ENCODE peak calls at places on chromosomes 2 and 18, in four cellular contexts. P is epithelial cell of proximal tubule, W is vagina, O is choroid plexus epithelial cell. I is an unnamed sample.

GRCh38 chr2:37985333-37985732 is 60.2 kb downstream of the RMDN2 start:
- DNase-seq in W (no peak), O (peak), P (no peak), I (peak)

GRCh38 chr2:216006164-216006663 is 7.1 kb downstream of the MREG start:
- DNase-seq in O (no peak), W (peak), P (no peak), I (peak)

GRCh38 chr2:96241901-96242611 is 23.7 kb downstream of the TMEM127 start:
- DNase-seq in O (peak), W (no peak), P (no peak), I (peak)

GRCh38 chr2:20514596-20515269 is 67.9 kb downstream of the RHOB start:
- DNase-seq in O (peak), P (peak), W (no peak), I (peak)

GRCh38 chr2:46534589-46534988 is 55.2 kb downstream of the TMEM247 start:
- DNase-seq in O (no peak), P (no peak), W (peak), I (no peak)

GRCh38 chr2:203396667-203397066 is 68.5 kb downstream of the ABI2 start:
- DNase-seq in P (no peak), W (no peak), O (peak), I (no peak)

GRCh38 chr2:10912076-10912731 is 470 bp downstream of the KCNF1 start:
- DNase-seq in W (no peak), O (no peak), P (no peak), I (no peak)

GRCh38 chr18:23077493-23078256 is 57.6 kb upstream of the CABLES1 start:
- DNase-seq in O (no peak), P (no peak), W (no peak), I (peak)

GRCh38 chr2:25494626-25495025 is 152.9 kb upstream of the DNMT3A start:
- DNase-seq in O (peak), P (no peak), W (no peak), I (no peak)

GRCh38 chr2:61853086-61853847 is 593 bp downstream of the FAM161A start:
- DNase-seq in O (peak), P (no peak), W (no peak), I (peak)

GRCh38 chr18:50614838-50615237 is 55.0 kb downstream of the MAPK4 start:
- DNase-seq in W (no peak), P (no peak), O (peak), I (peak)

GRCh38 chr18:59821983-59822382 is 77.8 kb upstream of the PMAIP1 start:
- DNase-seq in W (no peak), P (no peak), O (peak), I (peak)

GRCh38 chr2:192016265-192016664 is 169.4 kb upstream of the CAVIN2 start:
- DNase-seq in O (no peak), P (no peak), W (no peak), I (peak)

GRCh38 chr2:84969511-84970265 is 1.3 kb upstream of the KCMF1 start:
- DNase-seq in W (no peak), P (no peak), O (peak), I (peak)

GRCh38 chr18:10270160-10270571 is 184.3 kb upstream of the APCDD1 start:
- DNase-seq in O (peak), P (no peak), W (no peak), I (peak)

GRCh38 chr2:221649045-221649444 is 76.9 kb upstream of the EPHA4 start:
- DNase-seq in W (no peak), P (no peak), O (peak), I (peak)

GRCh38 chr2:84906108-84906899 is 848 bp downstream of the TMSB10 start:
- DNase-seq in O (no peak), P (no peak), W (peak), I (peak)

GRCh38 chr2:3453196-3453845 is 66.0 kb downstream of the ADI1 start:
- DNase-seq in O (peak), W (peak), P (no peak), I (no peak)

GRCh38 chr2:238026953-238027505 is 33.8 kb upstream of the SCLY start:
- DNase-seq in P (no peak), O (no peak), W (no peak), I (no peak)

GRCh38 chr2:54396107-54396506 is 60.0 kb upstream of the SPTBN1 start:
- DNase-seq in W (no peak), O (peak), P (no peak), I (peak)

GRCh38 chr18:48810805-48811204 is 140.0 kb downstream of the SMAD7 start:
- DNase-seq in P (no peak), W (no peak), O (no peak), I (no peak)

GRCh38 chr2:290090-290722 is 2.3 kb upstream of the ALKAL2 start:
- DNase-seq in W (no peak), O (peak), P (peak), I (peak)

GRCh38 chr18:4020026-4020425 is 435.1 kb downstream of the DLGAP1 start:
- DNase-seq in W (no peak), P (no peak), O (no peak), I (no peak)

GRCh38 chr2:14816069-14816738 is 183.7 kb downstream of the LRATD1 start:
- DNase-seq in W (no peak), P (no peak), O (no peak), I (no peak)

GRCh38 chr18:55586841-55587240 is 1.2 kb downstream of the TCF4 start:
- DNase-seq in P (no peak), O (peak), W (no peak), I (peak)

GRCh38 chr18:58290059-58290747 is 246.2 kb downstream of the NEDD4L start:
- DNase-seq in P (no peak), O (peak), W (no peak), I (no peak)

GRCh38 chr2:232540441-232541041 is 1.0 kb downstream of the CHRNG start:
- DNase-seq in W (no peak), P (no peak), O (no peak), I (no peak)

GRCh38 chr2:83573060-83573459 is 886.0 kb downstream of the SUCLG1 start:
- DNase-seq in O (no peak), P (no peak), W (no peak), I (no peak)

GRCh38 chr2:102449370-102449974 is 23.6 kb upstream of the SLC9A4 start:
- DNase-seq in O (peak), P (no peak), W (no peak), I (peak)

GRCh38 chr2:217858519-217859466 is 144.0 kb downstream of the TNS1 start:
- DNase-seq in W (no peak), O (peak), P (no peak), I (peak)

GRCh38 chr2:39757156-39757555 is 21.9 kb downstream of the THUMPD2 start:
- DNase-seq in P (no peak), W (no peak), O (no peak), I (no peak)

GRCh38 chr2:219736196-219736595 is 108.8 kb downstream of the SLC4A3 start:
- DNase-seq in W (no peak), O (peak), P (peak), I (peak)

GRCh38 chr2:67839668-67840067 is 223.1 kb downstream of the C1D start:
- DNase-seq in P (no peak), O (peak), W (no peak), I (no peak)

DNA sequence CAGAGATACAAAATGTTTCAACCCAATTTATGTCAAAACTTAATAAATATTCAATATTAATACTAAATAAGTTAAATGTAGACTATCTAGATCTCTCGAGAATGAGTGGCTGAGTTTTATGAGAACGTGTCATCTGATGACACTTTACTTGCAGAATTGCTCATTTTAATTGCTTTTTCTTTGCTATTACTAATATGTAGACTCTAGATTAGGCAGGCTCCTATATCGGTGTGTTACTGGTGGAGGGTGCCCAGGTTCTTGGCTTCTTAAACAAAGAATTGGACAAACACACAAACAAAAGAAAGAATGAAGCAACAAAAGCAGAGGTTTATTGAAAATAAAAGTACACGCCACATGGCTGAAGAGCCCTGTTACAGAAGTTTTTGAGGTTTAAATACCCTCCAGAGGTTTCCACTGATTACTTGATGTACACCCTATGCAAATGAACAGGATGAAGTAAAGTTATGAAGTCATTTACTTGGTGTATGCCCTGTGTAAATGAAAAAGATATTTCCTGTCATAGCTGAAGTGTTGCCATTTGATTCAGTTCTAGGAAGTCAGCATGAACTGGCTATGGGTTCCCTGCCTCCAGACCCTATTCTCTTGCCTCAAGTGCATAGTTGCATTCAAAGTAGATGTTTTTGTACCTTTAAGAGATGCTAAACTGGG is 122.9 kb upstream of the ITGA4 start:
- DNase-seq in P (no peak), W (no peak), O (no peak), I (no peak)
- H3K4me3 ChIP-seq in P (no peak), W (no peak), O (no peak), I (no peak)

GRCh38 chr18:25449046-25449445 is 97.1 kb upstream of the ZNF521 start:
- DNase-seq in W (no peak), O (no peak), P (no peak), I (no peak)

GRCh38 chr18:25451077-25451658 is 99.2 kb upstream of the ZNF521 start:
- DNase-seq in O (no peak), W (no peak), P (no peak), I (no peak)

GRCh38 chr18:25445430-25445829 is 93.5 kb upstream of the ZNF521 start:
- DNase-seq in O (no peak), P (peak), W (no peak), I (no peak)

DNA sequence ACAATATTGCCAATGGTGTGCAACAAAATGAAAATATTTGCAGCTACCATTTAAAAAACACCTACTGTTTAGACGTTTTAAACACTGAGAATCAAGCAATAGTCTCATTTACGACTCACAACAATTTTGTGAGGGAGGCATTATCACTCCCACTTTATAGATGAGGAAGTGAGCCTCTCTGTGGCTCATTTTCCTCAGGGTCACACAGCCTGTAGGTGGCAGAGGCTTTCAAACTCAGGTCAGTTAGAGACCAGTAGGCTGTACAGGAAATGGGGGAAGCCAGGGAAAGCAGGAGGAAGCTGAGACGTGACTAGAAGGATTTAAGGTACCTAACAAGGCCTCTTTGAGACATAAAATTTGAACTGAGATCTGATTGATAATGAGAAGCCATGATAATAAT is 95.0 kb upstream of the ZNF521 start:
- DNase-seq in P (no peak), W (no peak), O (no peak), I (no peak)
- TF ChIP-seq CTCF in P (no peak), W (no peak), O (no peak), I (no peak)

DNA sequence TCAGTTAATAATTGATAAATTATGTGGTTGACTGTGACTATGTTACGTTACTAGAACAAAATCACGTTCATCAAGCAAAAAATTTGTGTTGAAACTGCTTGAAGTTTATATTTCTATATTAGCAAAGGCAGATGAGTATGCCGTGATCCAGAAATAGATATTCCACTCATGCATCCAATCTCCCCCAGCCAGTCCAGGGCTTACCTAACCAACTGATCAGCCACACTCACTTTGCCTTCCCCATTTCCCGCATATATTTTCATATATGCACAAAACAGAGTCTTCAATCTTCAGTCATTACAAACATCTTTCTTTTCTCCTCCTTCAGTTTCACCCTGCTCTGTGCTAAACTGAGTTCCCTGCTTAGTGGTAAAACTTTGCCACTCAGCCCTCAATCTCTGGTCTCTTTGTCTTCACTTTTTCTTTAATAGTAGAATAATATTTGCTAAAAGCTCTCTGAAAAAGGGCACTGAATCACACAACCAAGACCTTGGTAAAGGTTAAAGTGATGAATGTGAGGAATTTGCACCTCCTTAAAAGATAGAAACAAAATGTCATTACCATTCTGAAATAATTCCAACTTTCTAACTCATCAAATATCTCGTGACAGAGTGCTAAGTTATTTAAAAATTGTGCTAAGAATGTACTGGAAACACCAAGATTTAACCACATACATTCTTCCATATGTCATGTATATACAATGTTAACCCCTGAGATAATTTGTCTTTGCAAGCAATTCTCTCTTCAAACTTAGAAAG is 893.2 kb upstream of the CRIM1 start:
- DNase-seq in O (peak), P (no peak), W (no peak), I (no peak)
- H3K4me3 ChIP-seq in O (no peak), P (no peak), W (no peak), I (no peak)

GRCh38 chr2:158477202-158477601 is 20.4 kb downstream of the PKP4 start:
- DNase-seq in P (no peak), O (no peak), W (no peak), I (no peak)

GRCh38 chr2:158478237-158478636 is 21.5 kb downstream of the PKP4 start:
- DNase-seq in O (no peak), W (no peak), P (no peak), I (no peak)

DNA sequence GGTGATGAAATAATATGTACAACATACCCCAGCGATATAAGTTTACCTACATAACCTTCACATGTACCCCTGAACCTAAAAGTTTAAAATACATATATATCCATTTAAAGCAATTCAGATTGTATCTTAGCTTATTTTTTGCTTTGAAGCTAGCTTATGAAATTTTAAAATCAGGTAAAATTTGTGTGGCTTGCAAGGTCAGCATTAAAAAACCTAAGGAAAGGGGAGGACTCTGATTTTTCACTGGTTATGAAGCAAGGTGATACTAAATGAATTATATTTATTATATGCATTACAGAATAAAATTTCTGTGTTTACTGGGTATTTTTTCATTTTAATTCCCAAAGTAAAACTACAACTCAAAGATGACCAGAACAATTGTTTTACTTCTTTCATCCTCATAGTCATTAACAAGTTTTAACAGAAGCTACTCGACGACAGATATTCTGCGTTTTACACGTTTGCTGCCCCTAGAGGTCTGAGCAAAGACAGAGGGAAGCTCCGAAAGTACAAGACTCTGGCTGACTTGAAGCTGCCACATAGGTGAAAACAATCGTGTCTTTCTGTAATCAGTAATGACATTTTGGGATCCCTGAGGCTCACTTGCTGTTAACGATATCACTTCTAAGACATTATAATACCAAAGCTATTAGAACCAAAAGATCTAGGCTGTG is 17.1 kb downstream of the PKP4 start:
- DNase-seq in P (no peak), W (no peak), O (no peak), I (no peak)
- TF ChIP-seq CTCF in P (no peak), W (no peak), O (peak), I (no peak)

GRCh38 chr2:178914259-178914849 is 107.1 kb upstream of the TTN start:
- DNase-seq in W (no peak), O (peak), P (peak), I (peak)
- H3K4me3 ChIP-seq in W (no peak), O (no peak), P (no peak), I (no peak)

DNA sequence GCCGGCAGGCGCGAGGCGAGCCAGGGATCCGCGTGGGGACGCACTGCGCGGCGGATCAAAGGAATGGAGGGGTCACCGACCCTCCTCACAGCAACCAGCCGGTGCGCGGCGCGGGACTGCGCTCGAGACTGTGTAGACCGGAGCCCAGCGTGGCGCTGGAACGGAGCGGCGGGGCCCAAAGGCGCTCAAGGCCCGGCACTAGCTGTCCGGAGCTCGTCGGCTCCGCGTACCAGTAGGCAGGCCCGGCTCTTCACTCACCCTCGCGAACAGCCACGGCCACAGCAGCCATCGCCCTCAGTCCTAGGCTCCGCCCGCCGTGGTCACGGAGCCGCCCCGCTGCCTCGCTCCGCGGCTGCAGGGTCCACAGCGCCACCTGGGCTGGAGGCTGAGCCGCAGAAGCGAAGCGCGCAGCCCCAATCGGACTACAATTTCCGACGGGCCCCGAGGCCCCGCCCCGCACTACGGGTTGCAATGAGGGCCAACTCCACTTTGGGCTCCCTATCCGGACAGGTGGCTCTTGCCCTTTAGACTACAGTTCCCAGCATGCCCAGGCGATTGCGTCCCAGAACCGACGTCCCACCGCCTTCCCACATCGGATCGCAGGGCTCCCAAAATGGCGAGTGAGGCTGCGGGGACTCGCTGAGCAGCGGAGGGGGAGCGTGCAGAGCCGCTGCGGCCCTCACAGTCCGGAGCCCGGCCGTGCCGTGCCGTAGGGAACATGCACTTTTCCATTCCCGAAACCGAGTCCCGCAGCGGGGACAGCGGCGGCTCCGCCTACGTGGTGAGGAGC is at the start of the genes EIF2B4 and SNX17:
- DNase-seq in O (peak), W (peak), P (peak), I (peak)
- TF ChIP-seq CTCF in O (peak), W (peak), P (peak), I (peak)

GRCh38 chr2:132038179-132038882 is 123.4 kb downstream of the ANKRD30BL start:
- DNase-seq in W (no peak), P (no peak), O (no peak), I (peak)
- H3K4me3 ChIP-seq in W (peak), P (peak), O (peak), I (peak)

I was measured in fibroblast of mammary gland.